ENCODE peak calls at places on chromosome X, in seven cellular contexts. Q is dorsolateral prefrontal cortex, C is lung, T is hepatocyte, X is HFFc6, W is GM06990, A is astrocyte of the cerebellum. B is an unnamed sample.

GRCh38 chrX:38275615-38276014 is 51.7 kb downstream of the RPGR start:
- DNase-seq in X (peak), C (no peak), Q (no peak), A (peak), T (peak), W (no peak), B (peak)

GRCh38 chrX:69222103-69223090 is 57.1 kb upstream of the PJA1 start:
- DNase-seq in W (peak), A (peak), C (peak), T (peak), X (peak), Q (peak), B (no peak)

GRCh38 chrX:155767101-155767878 is 113.9 kb upstream of the VAMP7 start:
- DNase-seq in C (peak), T (peak), W (no peak), A (peak), X (peak), Q (no peak), B (peak)

GRCh38 chrX:123728554-123728953 is 4.3 kb downstream of the THOC2 start:
- DNase-seq in C (no peak), X (no peak), W (no peak), T (no peak), A (no peak), Q (no peak), B (no peak)

GRCh38 chrX:3939967-3940610 is 226.6 kb upstream of the PRKX start:
- DNase-seq in T (peak), A (peak), C (no peak), X (peak), Q (no peak), W (no peak), B (no peak)

GRCh38 chrX:103536071-103536470 is 16.8 kb upstream of the RAB40A start:
- DNase-seq in T (no peak), W (no peak), C (no peak), X (no peak), Q (no peak), A (no peak), B (no peak)

GRCh38 chrX:47556045-47556623 is 4.9 kb upstream of the ARAF start:
- DNase-seq in W (peak), A (peak), T (peak), X (peak), Q (peak), C (peak), B (peak)

GRCh38 chrX:140440891-140441290 is 64.0 kb downstream of the SOX3 start:
- DNase-seq in C (no peak), Q (no peak), T (peak), A (no peak), X (no peak), W (no peak), B (no peak)

GRCh38 chrX:12657881-12658280 is 133.3 kb upstream of the PRPS2 start:
- DNase-seq in Q (no peak), C (no peak), W (peak), T (no peak), A (no peak), X (no peak), B (no peak)

GRCh38 chrX:53280703-53281320 is 572 bp downstream of the IQSEC2 start:
- DNase-seq in W (no peak), C (no peak), T (no peak), Q (no peak), A (no peak), X (peak), B (no peak)

GRCh38 chrX:132373610-132374009 is 115.2 kb downstream of the MBNL3 start:
- DNase-seq in W (no peak), C (no peak), A (no peak), X (no peak), T (no peak), Q (no peak), B (no peak)

GRCh38 chrX:123424546-123424945 is 240.5 kb downstream of the GRIA3 start:
- DNase-seq in T (no peak), C (no peak), W (peak), A (peak), X (peak), Q (no peak), B (no peak)

GRCh38 chrX:63738696-63739095 is 46.3 kb downstream of the ARHGEF9 start:
- DNase-seq in W (no peak), T (no peak), A (no peak), C (no peak), Q (no peak), X (no peak), B (no peak)

GRCh38 chrX:33307954-33308353 is 96.6 kb upstream of the DMD start:
- DNase-seq in X (no peak), A (no peak), W (no peak), T (no peak), Q (no peak), C (no peak), B (no peak)

GRCh38 chrX:86504297-86504696 is 356.0 kb downstream of the DACH2 start:
- DNase-seq in C (no peak), Q (no peak), X (no peak), T (no peak), A (no peak), W (no peak), B (no peak)

GRCh38 chrX:41692162-41692749 is 3.5 kb downstream of the GPR34 start:
- DNase-seq in C (no peak), T (no peak), Q (no peak), W (no peak), X (no peak), A (no peak), B (peak)

GRCh38 chrX:139429913-139430312 is 100.6 kb upstream of the F9 start:
- DNase-seq in Q (no peak), T (peak), X (no peak), W (no peak), A (peak), C (no peak), B (no peak)

GRCh38 chrX:22800360-22800759 is 199.4 kb upstream of the DDX53 start:
- DNase-seq in W (no peak), A (peak), C (no peak), T (peak), Q (no peak), X (peak), B (peak)

GRCh38 chrX:30246769-30247489 is at the start of gene MAGEB1:
- DNase-seq in X (no peak), W (peak), Q (no peak), T (no peak), C (no peak), A (no peak), B (no peak)

GRCh38 chrX:52363247-52363883 is 5.5 kb upstream of the XAGE2 start:
- DNase-seq in Q (no peak), X (no peak), W (no peak), T (peak), C (no peak), A (no peak), B (no peak)

GRCh38 chrX:113384628-113385027 is 544.0 kb upstream of the AMOT start:
- DNase-seq in C (no peak), A (peak), T (peak), W (no peak), X (peak), Q (no peak), B (peak)

GRCh38 chrX:120301497-120301896 is 9.8 kb downstream of the TMEM255A start:
- DNase-seq in Q (no peak), C (no peak), X (no peak), A (no peak), T (no peak), W (no peak), B (no peak)

GRCh38 chrX:31353095-31353494 is 281.3 kb upstream of the FTHL17 start:
- DNase-seq in T (peak), A (peak), Q (no peak), W (no peak), C (no peak), X (peak), B (no peak)

GRCh38 chrX:155968106-155968714 is 29.3 kb upstream of the IL9R start:
- DNase-seq in W (no peak), T (no peak), X (no peak), Q (no peak), C (no peak), A (no peak), B (no peak)

GRCh38 chrX:55450259-55450658 is 1.7 kb upstream of the MAGEH1 start:
- DNase-seq in X (no peak), C (no peak), A (no peak), W (no peak), T (peak), Q (no peak), B (no peak)
- TF ChIP-seq CTCF in X (peak), C (no peak), A (peak), W (no peak), T (peak), Q (no peak), B (no peak)

GRCh38 chrX:117543885-117544284 is 572.7 kb downstream of the KLHL13 start:
- DNase-seq in W (no peak), A (no peak), T (no peak), X (no peak), Q (no peak), C (no peak), B (no peak)

DNA sequence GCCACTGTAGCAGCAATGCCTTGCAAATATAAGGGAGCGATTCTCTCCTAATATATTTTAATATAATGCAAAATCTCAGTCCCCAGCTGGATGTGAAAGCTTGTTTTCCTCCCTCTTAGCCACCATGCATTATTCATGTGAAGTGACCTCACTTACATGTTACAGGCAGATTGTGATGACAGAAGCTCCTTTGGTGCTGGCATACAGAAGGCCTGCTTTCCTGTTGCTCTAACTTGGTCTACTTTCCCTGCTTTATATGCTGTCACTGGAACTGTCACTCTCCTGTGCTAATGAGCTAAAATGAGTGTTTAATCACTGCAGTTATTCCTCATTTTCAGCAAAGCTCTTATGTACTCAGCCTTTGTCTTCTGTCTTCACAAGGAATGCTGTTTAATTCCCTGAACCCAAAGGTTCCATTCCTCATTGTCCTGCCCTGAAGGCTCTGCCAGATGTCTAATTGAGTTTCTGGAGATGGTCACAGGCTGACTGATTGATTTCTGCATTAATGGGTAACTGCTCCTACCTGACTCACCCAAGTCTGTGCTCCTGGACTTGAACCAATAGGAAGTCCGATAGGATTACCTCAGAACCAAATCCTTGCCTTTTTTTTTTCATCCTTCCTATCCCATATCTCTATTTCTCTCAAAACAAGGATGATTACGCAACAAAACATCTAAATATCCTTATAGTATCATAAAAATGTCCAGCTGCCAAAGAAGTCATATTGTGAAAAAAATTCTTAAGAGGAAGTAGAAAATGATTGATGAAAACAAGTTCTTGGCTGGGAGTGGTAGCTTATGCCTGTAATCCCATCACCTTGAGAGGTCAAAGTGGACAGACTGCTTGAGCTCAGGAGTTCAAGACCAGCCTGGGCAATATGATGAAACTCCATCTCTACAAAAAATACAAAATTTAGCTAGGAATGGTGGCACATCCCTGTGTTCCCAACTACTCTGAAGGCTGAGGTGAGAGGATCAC is 577.9 kb downstream of the KLHL13 start:
- DNase-seq in W (no peak), Q (no peak), T (no peak), C (no peak), X (no peak), A (no peak), B (no peak)
- TF ChIP-seq CTCF in W (no peak), Q (no peak), T (no peak), C (no peak), X (no peak), A (no peak), B (no peak)

GRCh38 chrX:2500091-2500680 is 590 bp downstream of the DHRSX start:
- DNase-seq in W (peak), X (peak), C (no peak), Q (no peak), T (peak), A (no peak), B (no peak)
- TF ChIP-seq CTCF in W (peak), X (peak), C (no peak), Q (no peak), T (no peak), A (no peak), B (peak)

DNA sequence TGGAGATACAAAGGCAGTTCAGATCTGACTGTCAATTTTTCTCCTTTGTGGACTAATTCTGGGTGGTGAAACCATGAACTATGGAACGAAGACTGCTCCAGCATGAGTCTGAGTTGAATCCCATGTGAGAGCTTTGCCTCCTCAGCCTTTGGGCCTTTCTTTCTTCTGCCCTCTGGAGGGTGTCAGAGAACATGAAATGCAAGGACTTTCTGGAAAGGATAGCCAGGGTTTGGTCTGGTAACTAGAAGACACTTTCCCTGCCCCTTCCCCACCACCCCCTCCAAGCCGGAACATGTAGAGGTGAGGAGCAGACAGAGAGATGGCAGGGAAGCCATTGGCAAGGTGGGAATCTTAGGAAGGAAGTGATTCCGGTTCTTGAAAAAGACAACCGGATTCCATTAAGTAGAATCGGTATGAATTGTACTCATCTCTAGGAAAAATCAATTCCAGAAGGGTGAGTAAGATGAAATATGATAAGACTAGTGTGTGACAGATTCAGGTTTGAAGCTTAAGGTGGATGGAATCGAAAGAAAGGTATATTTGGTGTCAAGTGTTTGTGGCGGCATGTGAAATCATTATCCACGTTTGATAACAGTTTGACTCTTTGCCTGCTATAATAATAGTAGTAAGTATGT is 19.0 kb downstream of the FHL1 start:
- DNase-seq in W (no peak), Q (no peak), X (peak), T (peak), C (no peak), A (no peak), B (no peak)
- TF ChIP-seq CTCF in W (no peak), Q (no peak), X (peak), T (peak), C (no peak), A (peak), B (peak)

B was measured in AG04449.